ENCODE peak calls at places on chromosomes 4 and X, in eight cellular contexts. U is A549, G is H54, Q is stomach, R is ovary, I is K562, F is erythroblast, P is upper lobe of left lung. Y is an unnamed sample.

GRCh38 chr4:44446191-44446590 is 2.4 kb downstream of the KCTD8 start:
- DNase-seq in Q (no peak), G (no peak), P (no peak), I (no peak), U (no peak), F (no peak), R (no peak), Y (no peak)

GRCh38 chrX:131975851-131976250 is 47.3 kb upstream of the STK26 start:
- DNase-seq in G (no peak), R (no peak), I (no peak), Q (no peak), F (no peak), P (no peak), U (no peak), Y (no peak)

GRCh38 chrX:35098419-35098818 is 155.8 kb downstream of the FAM47B start:
- DNase-seq in Q (no peak), P (no peak), U (no peak), I (no peak), F (no peak), R (no peak), G (no peak), Y (no peak)

GRCh38 chr4:144645102-144645469 is 870 bp upstream of the HHIP start:
- DNase-seq in G (no peak), U (no peak), P (peak; percentile 26), F (no peak), Q (no peak), I (no peak), R (peak; percentile 39), Y (no peak)

GRCh38 chr4:17013382-17014006 is 115.0 kb upstream of the LDB2 start:
- DNase-seq in U (no peak), F (no peak), R (no peak), G (no peak), Q (no peak), I (no peak), P (no peak), Y (no peak)

GRCh38 chr4:14264437-14264836 is 636.9 kb upstream of the BOD1L1 start:
- DNase-seq in R (no peak), F (no peak), Q (no peak), U (no peak), P (no peak), I (no peak), G (no peak), Y (no peak)

GRCh38 chrX:80812176-80812575 is 2.5 kb upstream of the BRWD3 start:
- DNase-seq in G (no peak), U (no peak), R (no peak), F (peak; percentile 42), I (no peak), Q (no peak), P (peak; percentile 33), Y (no peak)

GRCh38 chrX:45843518-45843917 is 642.8 kb upstream of the DIPK2B start:
- DNase-seq in P (no peak), I (no peak), R (no peak), F (peak; percentile 0), U (no peak), G (no peak), Q (no peak), Y (no peak)

GRCh38 chrX:71515039-71515398 is 17.9 kb upstream of the OGT start:
- DNase-seq in G (no peak), U (no peak), Q (no peak), P (no peak), R (no peak), F (no peak), I (no peak), Y (no peak)

GRCh38 chr4:166277406-166277805 is 404.4 kb downstream of the TLL1 start:
- DNase-seq in G (no peak), I (no peak), Q (no peak), U (no peak), P (no peak), F (no peak), R (no peak), Y (no peak)

GRCh38 chr4:123649644-123650356 is 253.2 kb downstream of the SPRY1 start:
- DNase-seq in U (peak; percentile 23), Q (peak; percentile 49), R (no peak), G (no peak), I (no peak), F (no peak), P (peak; percentile 26), Y (no peak)

GRCh38 chr4:182449186-182449880 is 206.1 kb downstream of the TENM3 start:
- DNase-seq in F (no peak), I (no peak), Q (no peak), G (peak; percentile 23), U (peak; percentile 15), P (no peak), R (no peak), Y (no peak)

GRCh38 chrX:112761239-112762207 is 79.1 kb downstream of the AMOT start:
- DNase-seq in U (no peak), P (no peak), Q (no peak), F (no peak), I (no peak), R (no peak), G (no peak), Y (no peak)

GRCh38 chr4:94669672-94670664 is 87.8 kb upstream of the BMPR1B start:
- DNase-seq in Q (no peak), F (no peak), U (peak; percentile 33), I (no peak), R (no peak), P (no peak), G (no peak), Y (no peak)

GRCh38 chr4:114595207-114595606 is 3.4 kb upstream of the UGT8 start:
- DNase-seq in U (no peak), I (peak; percentile 15), G (no peak), Q (no peak), F (no peak), R (no peak), P (no peak), Y (no peak)

GRCh38 chr4:56055027-56055976 is 106.6 kb downstream of the CEP135 start:
- DNase-seq in G (no peak), I (no peak), R (no peak), U (no peak), Q (no peak), F (peak; percentile 28), P (no peak), Y (no peak)

GRCh38 chr4:26772096-26772495 is 88.5 kb upstream of the STIM2 start:
- DNase-seq in I (no peak), P (no peak), F (no peak), R (no peak), U (no peak), Q (no peak), G (no peak), Y (no peak)

GRCh38 chr4:142160509-142160908 is 524.1 kb downstream of the IL15 start:
- DNase-seq in P (no peak), Q (no peak), R (no peak), F (no peak), I (no peak), U (no peak), G (no peak), Y (no peak)

GRCh38 chr4:88107406-88108107 is 50.9 kb downstream of the ABCG2 start:
- DNase-seq in F (peak; percentile 53), Q (no peak), P (no peak), R (no peak), U (peak; percentile 73), G (no peak), I (no peak), Y (no peak)

GRCh38 chr4:138959421-138959820 is 56.2 kb upstream of the NOCT start:
- DNase-seq in F (no peak), I (no peak), P (no peak), R (no peak), U (no peak), Q (no peak), G (no peak), Y (no peak)

GRCh38 chr4:1723131-1723801 is 1.9 kb downstream of the TACC3 start:
- DNase-seq in I (no peak), R (peak; percentile 14), G (no peak), P (no peak), F (no peak), U (no peak), Q (no peak), Y (no peak)

GRCh38 chr4:106595906-106596305 is 227.3 kb upstream of the GIMD1 start:
- DNase-seq in Q (no peak), I (no peak), F (no peak), P (no peak), G (no peak), U (no peak), R (no peak), Y (no peak)

GRCh38 chrX:38859602-38860001 is 58.3 kb downstream of the MID1IP1 start:
- DNase-seq in F (no peak), U (no peak), P (no peak), G (no peak), R (no peak), I (no peak), Q (no peak), Y (no peak)

GRCh38 chr4:3462790-3463415 is at the start of gene DOK7:
- DNase-seq in I (peak; percentile 81), Q (peak; percentile 69), G (no peak), P (peak; percentile 54), U (no peak), R (no peak), F (peak; percentile 23), Y (no peak)
- TF ChIP-seq POLR2A in I (no peak), Q (no peak), G (no peak), P (no peak), U (no peak), R (no peak), F (no peak), Y (no peak)

GRCh38 chrX:87518504-87518903 is 902 bp downstream of the KLHL4 start:
- DNase-seq in U (no peak), P (no peak), Q (no peak), I (no peak), G (no peak), R (no peak), F (no peak), Y (no peak)
- TF ChIP-seq POLR2A in U (no peak), P (no peak), Q (no peak), I (no peak), G (no peak), R (no peak), F (no peak), Y (no peak)

GRCh38 chr4:184968784-184969201 is 49.5 kb upstream of the HELT start:
- DNase-seq in U (no peak), P (peak; percentile 87), Q (peak; percentile 89), I (no peak), F (no peak), R (no peak), G (no peak), Y (no peak)
- TF ChIP-seq POLR2A in U (no peak), P (no peak), Q (no peak), I (no peak), F (no peak), R (no peak), G (no peak), Y (no peak)

GRCh38 chr4:5708829-5709680 is 696 bp upstream of the EVC2 start:
- DNase-seq in U (no peak), F (no peak), G (no peak), I (no peak), R (peak; percentile 44), Q (no peak), P (peak; percentile 19), Y (no peak)

GRCh38 chr4:5706486-5707290 is 1.7 kb downstream of the EVC2 start:
- DNase-seq in Q (no peak), U (no peak), G (no peak), I (no peak), P (peak; percentile 15), R (no peak), F (peak; percentile 18), Y (no peak)

GRCh38 chr4:5710065-5710961 is 688 bp upstream of the EVC start:
- DNase-seq in Q (no peak), R (no peak), I (no peak), P (peak; percentile 14), U (peak; percentile 44), G (peak; percentile 19), F (no peak), Y (no peak)

GRCh38 chr4:5707366-5708133 is 809 bp downstream of the EVC2 start:
- DNase-seq in F (no peak), I (no peak), Q (no peak), G (no peak), U (no peak), R (peak; percentile 30), P (peak; percentile 9), Y (no peak)

GRCh38 chr4:5708171-5708828 is at the start of gene EVC2:
- DNase-seq in Q (peak; percentile 60), U (peak; percentile 13), F (no peak), P (peak; percentile 65), R (peak; percentile 87), I (no peak), G (no peak), Y (peak; percentile 42)
- TF ChIP-seq POLR2A in Q (no peak), U (peak; percentile 54), F (no peak), P (no peak), R (peak; percentile 32), I (no peak), G (no peak), Y (no peak)